ENCODE peak calls at places on chromosome 9, in four cellular contexts. P is GM12878, W is HepG2, E is H1. Q is an unnamed sample. For H3K4me1, the result is how much of the 10 kb centered on the place peaks cover.

GRCh38 chr9:101366038-101366756 is 18.6 kb downstream of the BAAT start:
- DNase-seq in P (no peak), W (peak), E (no peak), Q (no peak)

GRCh38 chr9:31608413-31608812 is 776.0 kb upstream of the ACO1 start:
- DNase-seq in P (no peak), W (no peak), E (no peak), Q (no peak)

GRCh38 chr9:34413229-34413852 is 36.6 kb upstream of the MYORG start:
- DNase-seq in P (no peak), W (peak), E (no peak), Q (peak)

GRCh38 chr9:109751253-109751652 is 28.7 kb upstream of the PALM2AKAP2 start:
- DNase-seq in P (no peak), W (peak), E (no peak), Q (peak)

GRCh38 chr9:127088724-127089615 is 33.5 kb downstream of the ANGPTL2 start:
- DNase-seq in P (no peak), W (no peak), E (no peak), Q (no peak)

GRCh38 chr9:121860744-121861143 is 209.3 kb downstream of the DAB2IP start:
- DNase-seq in P (no peak), W (no peak), E (no peak), Q (no peak)

GRCh38 chr9:99489043-99489378 is 266.9 kb downstream of the SEC61B start:
- DNase-seq in P (no peak), W (no peak), E (no peak), Q (no peak)

GRCh38 chr9:95623614-95624013 is 106.8 kb upstream of the PTCH1 start:
- DNase-seq in P (no peak), W (no peak), E (no peak), Q (no peak)

GRCh38 chr9:6870149-6870548 is 112.4 kb downstream of the KDM4C start:
- DNase-seq in P (no peak), W (no peak), E (no peak), Q (no peak)

GRCh38 chr9:110114888-110115259 is 93.1 kb downstream of the C9orf152 start:
- DNase-seq in P (no peak), W (no peak), E (no peak), Q (peak)

GRCh38 chr9:1170918-1171317 is 120.8 kb downstream of the DMRT2 start:
- DNase-seq in P (no peak), W (no peak), E (no peak), Q (no peak)

GRCh38 chr9:127267793-127268507 is 3.4 kb downstream of the GARNL3 start:
- DNase-seq in P (peak), W (no peak), E (no peak), Q (no peak)

GRCh38 chr9:118940477-118940876 is 428.8 kb downstream of the BRINP1 start:
- DNase-seq in P (no peak), W (no peak), E (no peak), Q (peak)

GRCh38 chr9:87827341-87827740 is 55.3 kb upstream of the SPATA31E1 start:
- DNase-seq in P (no peak), W (no peak), E (no peak), Q (no peak)

GRCh38 chr9:129278391-129279237 is 100.6 kb upstream of the IER5L start:
- DNase-seq in P (no peak), W (no peak), E (no peak), Q (peak)

GRCh38 chr9:80649001-80649420 is 1040.3 kb downstream of the TLE1 start:
- DNase-seq in P (no peak), W (no peak), E (no peak), Q (peak)
- TF ChIP-seq CREB1 in P (no peak), W (no peak), E (no peak), Q (no peak)

DNA sequence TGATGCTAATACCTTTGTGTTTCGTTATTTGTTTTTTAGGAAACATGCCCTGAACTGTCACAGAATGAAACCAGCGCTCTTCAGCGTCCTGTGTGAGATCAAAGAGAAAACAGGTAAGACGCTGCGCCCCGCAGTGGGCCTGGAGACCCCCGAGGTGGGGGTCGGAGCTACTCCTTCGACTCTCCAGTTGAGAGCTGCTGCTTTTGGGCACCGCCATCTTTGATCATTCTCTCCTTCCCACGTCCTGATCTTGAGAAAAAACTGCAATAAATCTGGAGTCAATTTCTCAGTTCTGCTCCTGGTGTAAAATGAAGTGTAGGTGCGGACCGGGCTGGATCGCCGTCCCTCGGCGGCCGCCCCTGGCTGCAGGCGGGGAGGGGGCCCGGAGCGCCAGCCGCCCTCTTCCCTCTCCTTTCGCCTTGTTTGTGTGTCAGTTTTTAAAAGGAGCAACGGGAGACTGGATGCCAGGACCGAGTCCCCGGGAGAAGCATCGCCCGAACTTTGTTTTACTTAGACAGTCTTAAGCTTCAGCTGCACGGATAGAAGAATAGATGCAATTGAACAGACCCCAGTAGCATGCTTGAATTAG is 1.4 kb downstream of the PBX3 start:
- DNase-seq in P (no peak), W (no peak), E (no peak), Q (peak)
- H3K4me1 ChIP-seq in P (under half), W (under half), E (under half), Q (half or more)

GRCh38 chr9:114499528-114499927 is 5.7 kb downstream of the WHRN start:
- DNase-seq in P (no peak), W (no peak), E (no peak), Q (no peak)
- TF ChIP-seq CREB1 in P (no peak), W (no peak), E (no peak), Q (no peak)

DNA sequence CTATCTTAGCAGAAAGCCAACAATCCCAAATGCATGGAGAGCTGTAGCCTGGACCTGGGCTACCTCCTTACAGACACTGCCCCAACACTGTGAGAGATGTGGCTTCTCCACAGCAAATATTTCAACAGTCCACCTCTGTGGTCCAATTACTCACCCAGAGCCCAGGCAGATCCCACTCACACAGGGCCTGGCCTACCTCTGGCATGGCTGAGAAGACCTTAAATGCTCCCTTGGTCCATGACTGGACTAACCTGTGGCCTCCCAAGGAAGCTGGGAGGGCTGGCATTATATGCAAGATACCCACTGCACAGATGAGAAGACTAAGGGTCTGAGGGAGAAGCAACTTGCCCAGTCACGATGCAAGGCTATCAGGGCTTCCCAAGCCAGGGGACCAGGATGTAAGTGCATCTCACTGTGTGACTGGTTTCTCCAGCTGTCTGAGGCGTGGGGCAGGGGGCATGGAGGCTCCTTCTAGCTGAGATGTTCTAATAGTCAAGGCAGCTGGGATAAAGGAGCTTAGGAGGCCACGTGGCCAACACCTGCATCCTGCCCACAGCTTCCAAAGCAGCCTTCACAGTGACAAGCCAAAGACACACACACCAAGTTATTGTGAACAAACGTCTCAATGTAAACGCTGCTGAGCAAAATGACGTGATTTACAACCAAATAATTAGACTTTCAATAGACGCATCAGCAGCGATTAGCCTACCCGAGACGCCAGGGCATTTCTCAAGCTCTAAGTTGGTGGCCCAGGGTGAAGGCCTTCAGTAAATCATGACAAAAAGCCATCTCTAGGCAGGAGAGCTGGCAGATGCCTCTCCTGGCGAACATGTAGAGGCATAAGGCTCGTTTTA is 23.0 kb upstream of the SLC25A51 start:
- DNase-seq in P (no peak), W (no peak), E (no peak), Q (no peak)
- H3K4me1 ChIP-seq in P (under half), W (under half), E (under half), Q (under half)

GRCh38 chr9:16611969-16612368 is 258.5 kb downstream of the BNC2 start:
- DNase-seq in P (no peak), W (no peak), E (no peak), Q (no peak)
- TF ChIP-seq CREB1 in P (no peak), W (no peak), E (no peak), Q (no peak)

GRCh38 chr9:33230756-33231691 is 8.9 kb upstream of the SPINK4 start:
- DNase-seq in P (no peak), W (no peak), E (no peak), Q (no peak)
- H3K4me1 ChIP-seq in P (under half), W (under half), E (under half), Q (under half)

GRCh38 chr9:79613145-79613544 is 41.4 kb downstream of the TLE4 start:
- DNase-seq in P (no peak), W (no peak), E (no peak), Q (peak)

GRCh38 chr9:79609468-79610018 is 37.8 kb downstream of the TLE4 start:
- DNase-seq in P (no peak), W (no peak), E (no peak), Q (no peak)

GRCh38 chr9:79615038-79615437 is 43.3 kb downstream of the TLE4 start:
- DNase-seq in P (no peak), W (no peak), E (no peak), Q (no peak)

GRCh38 chr9:79611091-79611614 is 39.4 kb downstream of the TLE4 start:
- DNase-seq in P (no peak), W (no peak), E (no peak), Q (peak)

DNA sequence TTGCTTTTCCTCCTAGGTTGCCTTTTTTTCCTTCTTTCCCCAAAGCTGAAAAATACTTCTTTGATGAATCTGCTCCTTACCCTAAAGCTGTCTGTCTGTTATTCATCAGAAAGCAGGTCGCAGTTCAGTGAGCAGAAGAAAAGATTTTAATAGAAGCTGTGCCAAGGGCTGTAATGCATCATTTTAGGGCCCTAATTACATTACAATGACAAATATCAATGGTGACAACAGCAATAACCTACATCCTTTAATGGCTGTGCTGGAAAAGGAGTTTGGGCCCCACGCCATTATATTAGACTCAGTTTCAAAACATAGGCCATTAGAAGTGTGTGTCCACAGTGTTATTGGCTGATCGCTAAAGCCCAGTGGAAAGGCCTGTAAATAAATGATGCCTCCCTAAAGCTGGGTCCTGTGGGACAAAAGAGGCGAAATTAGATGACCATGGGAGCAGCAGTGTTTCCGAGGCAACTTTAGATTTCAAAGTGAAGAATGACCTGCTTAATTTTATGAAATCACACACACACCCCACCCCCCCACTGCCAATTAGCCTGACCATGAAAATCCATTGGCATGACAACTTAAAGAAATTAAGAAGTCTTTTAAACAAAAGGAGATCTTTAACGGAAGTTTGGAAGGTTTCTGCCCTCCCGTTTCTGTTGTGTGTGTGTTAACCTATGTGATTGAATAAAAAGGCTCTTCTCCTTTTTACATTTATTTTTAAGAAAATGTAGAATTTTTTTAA is 38.4 kb downstream of the TLE4 start:
- DNase-seq in P (no peak), W (no peak), E (no peak), Q (no peak)
- TF ChIP-seq CREB1 in P (no peak), W (no peak), E (no peak), Q (no peak)

GRCh38 chr9:136518623-136519022 is 27.2 kb downstream of the NOTCH1 start:
- DNase-seq in P (no peak), W (no peak), E (no peak), Q (no peak)

GRCh38 chr9:136516191-136516654 is 29.6 kb downstream of the NOTCH1 start:
- DNase-seq in P (no peak), W (no peak), E (no peak), Q (no peak)

GRCh38 chr9:136515276-136515675 is 30.6 kb downstream of the NOTCH1 start:
- DNase-seq in P (no peak), W (no peak), E (no peak), Q (no peak)

GRCh38 chr9:136517950-136518349 is 27.9 kb downstream of the NOTCH1 start:
- DNase-seq in P (no peak), W (no peak), E (no peak), Q (no peak)

DNA sequence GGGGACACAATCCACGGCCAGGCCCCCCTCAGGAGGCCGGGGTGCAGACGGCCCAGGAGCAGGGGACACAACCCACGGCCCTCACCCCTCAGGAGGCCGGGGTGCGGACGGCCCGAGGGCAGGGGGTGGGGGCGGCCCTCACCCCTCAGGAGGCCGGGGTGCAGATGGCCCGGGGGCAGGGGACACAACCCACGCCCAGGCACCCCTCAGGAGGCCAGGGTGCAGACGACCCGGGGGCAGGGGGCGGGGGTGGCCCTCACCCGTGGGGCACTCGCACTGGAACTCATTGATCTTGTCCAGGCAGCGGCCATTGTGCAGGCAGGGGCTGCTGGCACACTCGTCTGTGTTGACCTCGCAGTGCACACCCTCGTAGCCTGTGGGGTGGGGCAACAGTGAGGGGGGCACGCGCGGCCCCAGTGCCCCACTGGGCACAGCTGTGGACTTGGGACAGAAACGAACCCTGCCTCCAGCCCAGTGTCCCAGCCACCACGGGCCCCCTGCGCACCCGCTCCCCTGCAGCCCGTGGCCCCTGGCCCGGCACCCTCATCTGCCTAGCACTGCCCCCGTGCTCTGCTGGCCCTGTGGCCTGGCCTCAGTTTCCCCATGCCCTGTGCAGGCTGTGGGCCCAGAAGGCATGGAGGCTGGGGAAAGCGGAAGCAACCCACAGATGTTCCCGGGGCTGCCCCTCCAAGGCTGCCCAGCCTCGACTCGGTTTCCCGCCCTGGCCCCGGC is 28.7 kb downstream of the NOTCH1 start:
- DNase-seq in P (no peak), W (no peak), E (no peak), Q (no peak)
- H3K4me1 ChIP-seq in P (under half), W (under half), E (under half), Q (under half)

GRCh38 chr9:93039456-93039855 is 19.0 kb upstream of the SUSD3 start:
- DNase-seq in P (no peak), W (no peak), E (no peak), Q (no peak)

GRCh38 chr9:93037476-93037971 is 21.0 kb upstream of the SUSD3 start:
- DNase-seq in P (no peak), W (no peak), E (no peak), Q (no peak)

GRCh38 chr9:93040409-93040808 is 18.1 kb upstream of the SUSD3 start:
- DNase-seq in P (no peak), W (no peak), E (no peak), Q (no peak)

GRCh38 chr9:93039976-93040375 is 18.5 kb upstream of the SUSD3 start:
- DNase-seq in P (no peak), W (no peak), E (no peak), Q (no peak)

GRCh38 chr9:93038918-93039317 is 19.6 kb upstream of the SUSD3 start:
- DNase-seq in P (no peak), W (no peak), E (no peak), Q (no peak)
- TF ChIP-seq CREB1 in P (no peak), W (no peak), E (no peak), Q (no peak)

GRCh38 chr9:137606734-137607138 is 1.2 kb downstream of the ARRDC1 start:
- DNase-seq in P (no peak), W (no peak), E (no peak), Q (no peak)
- H3K4me1 ChIP-seq in P (under half), W (half or more), E (under half), Q (under half)